ENCODE peak calls at places on chromosomes 13 and 19, in six cellular contexts. W is neuronal stem cell, C is IMR-90, K is H9, N is mesendoderm, I is trophoblast cell. X is an unnamed sample.

GRCh38 chr13:112814905-112815585 is 125.2 kb downstream of the ATP11A start:
- DNase-seq in W (no peak), C (peak), K (no peak), N (no peak), I (no peak), X (no peak)

GRCh38 chr13:51519839-51520238 is 64.4 kb upstream of the WDFY2 start:
- DNase-seq in W (no peak), C (peak), K (no peak), N (no peak), I (peak), X (no peak)

GRCh38 chr19:58361900-58362271 is 665 bp downstream of the ZNF497 start:
- DNase-seq in W (peak), C (peak), K (no peak), N (peak), I (peak), X (no peak)

GRCh38 chr19:751501-752341 is 809 bp downstream of the MISP start:
- DNase-seq in W (no peak), C (peak), K (peak), N (peak), I (peak), X (no peak)

GRCh38 chr19:28501979-28502378 is 711.0 kb downstream of the UQCRFS1 start:
- DNase-seq in W (no peak), C (no peak), K (no peak), N (no peak), I (no peak), X (no peak)

GRCh38 chr13:76992548-76993001 is 694 bp downstream of the CLN5 start:
- DNase-seq in W (peak), C (peak), K (no peak), N (peak), I (peak), X (no peak)

GRCh38 chr13:31151837-31152236 is 9.9 kb downstream of the HSPH1 start:
- DNase-seq in W (no peak), C (no peak), K (no peak), N (no peak), I (no peak), X (no peak)

GRCh38 chr13:19634129-19634740 is 776 bp downstream of the MPHOSPH8 start:
- DNase-seq in W (no peak), C (peak), K (no peak), N (peak), I (peak), X (no peak)

GRCh38 chr19:50273821-50274220 is 55.4 kb downstream of the KCNC3 start:
- DNase-seq in W (no peak), C (no peak), K (no peak), N (no peak), I (no peak), X (no peak)

GRCh38 chr13:33353210-33353609 is 67.7 kb upstream of the STARD13 start:
- DNase-seq in W (no peak), C (no peak), K (no peak), N (no peak), I (no peak), X (no peak)

GRCh38 chr19:23527797-23528196 is 132.5 kb upstream of the ZNF91 start:
- DNase-seq in W (no peak), C (no peak), K (no peak), N (no peak), I (no peak), X (no peak)

GRCh38 chr13:97528518-97528917 is 94.5 kb downstream of the RAP2A start:
- DNase-seq in W (no peak), C (no peak), K (no peak), N (no peak), I (no peak), X (no peak)

GRCh38 chr13:22648325-22648758 is 532.4 kb upstream of the SGCG start:
- DNase-seq in W (no peak), C (no peak), K (peak), N (peak), I (no peak), X (peak)

GRCh38 chr19:6868341-6868740 is 19.0 kb upstream of the ADGRE1 start:
- DNase-seq in W (no peak), C (no peak), K (no peak), N (no peak), I (no peak), X (no peak)

GRCh38 chr19:13007292-13008045 is 12.2 kb downstream of the NFIX start:
- DNase-seq in W (no peak), C (no peak), K (no peak), N (no peak), I (no peak), X (no peak)

GRCh38 chr19:42277821-42278809 is 9.1 kb downstream of the CIC start:
- DNase-seq in W (no peak), C (no peak), K (peak), N (no peak), I (no peak), X (no peak)

GRCh38 chr19:40467007-40467565 is 285 bp downstream of the SPTBN4 start:
- DNase-seq in W (no peak), C (no peak), K (peak), N (no peak), I (no peak), X (peak)

GRCh38 chr19:2057484-2058469 is 6.7 kb upstream of the MKNK2 start:
- DNase-seq in W (no peak), C (no peak), K (no peak), N (no peak), I (no peak), X (no peak)

GRCh38 chr19:6292006-6292405 is 12.2 kb upstream of the MLLT1 start:
- DNase-seq in W (no peak), C (no peak), K (no peak), N (no peak), I (no peak), X (no peak)

GRCh38 chr13:48828962-48829405 is 146.7 kb upstream of the FNDC3A start:
- DNase-seq in W (no peak), C (peak), K (peak), N (peak), I (peak), X (no peak)

GRCh38 chr13:51684076-51684475 is 99.8 kb downstream of the WDFY2 start:
- DNase-seq in W (no peak), C (peak), K (no peak), N (no peak), I (no peak), X (no peak)

GRCh38 chr19:52115526-52116053 is 20.0 kb upstream of the ZNF841 start:
- DNase-seq in W (no peak), C (no peak), K (no peak), N (peak), I (no peak), X (no peak)

GRCh38 chr13:44667950-44668349 is 91.8 kb upstream of the TSC22D1 start:
- DNase-seq in W (peak), C (peak), K (no peak), N (no peak), I (no peak), X (no peak)

GRCh38 chr13:111472083-111472482 is 151.6 kb downstream of the TEX29 start:
- DNase-seq in W (no peak), C (no peak), K (no peak), N (no peak), I (no peak), X (no peak)

GRCh38 chr19:42284066-42284501 is 15.0 kb downstream of the CIC start:
- DNase-seq in W (peak), C (peak), K (no peak), N (peak), I (peak), X (no peak)

GRCh38 chr19:9848761-9849160 is 13.6 kb downstream of the PIN1 start:
- DNase-seq in W (no peak), C (no peak), K (no peak), N (no peak), I (no peak), X (no peak)

GRCh38 chr13:110323172-110323851 is 16.2 kb downstream of the COL4A2 start:
- DNase-seq in W (no peak), C (peak), K (peak), N (peak), I (peak), X (no peak)

GRCh38 chr13:64723735-64724134 is 2506.4 kb downstream of the PCDH9 start:
- DNase-seq in W (no peak), C (peak), K (no peak), N (peak), I (peak), X (no peak)
- H2AK5ac ChIP-seq in W (no peak), C (no peak), K (no peak), N (no peak), I (no peak), X (no peak)

GRCh38 chr19:54191671-54192453 is 754 bp downstream of the TSEN34 start:
- DNase-seq in W (no peak), C (peak), K (no peak), N (no peak), I (no peak), X (no peak)
- H2AK5ac ChIP-seq in W (peak), C (peak), K (no peak), N (no peak), I (no peak), X (peak)

DNA sequence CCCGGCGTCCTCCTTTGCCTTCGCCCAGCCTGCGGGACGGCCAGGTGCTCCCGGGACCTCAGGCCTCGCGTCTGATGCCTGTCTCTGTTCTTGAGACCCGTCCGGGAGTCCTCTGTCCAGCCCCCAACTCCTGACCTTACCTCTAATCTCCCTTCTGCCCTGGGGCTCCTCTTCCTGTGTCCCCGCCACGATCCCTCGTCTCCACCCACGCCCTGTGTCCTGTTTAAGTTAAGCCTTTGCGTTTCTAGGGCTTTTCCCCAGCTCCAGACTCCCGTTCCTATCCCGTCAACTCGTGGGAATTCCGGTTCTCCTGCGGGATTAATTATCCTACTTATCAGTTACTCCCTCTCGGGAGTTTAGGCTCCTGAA is 686 bp downstream of the LENG8 start:
- DNase-seq in W (no peak), C (peak), K (no peak), N (no peak), I (peak), X (no peak)
- H2AK5ac ChIP-seq in W (peak), C (peak), K (no peak), N (no peak), I (peak), X (no peak)

GRCh38 chr19:38719761-38720558 is 24.3 kb downstream of the CAPN12 start:
- DNase-seq in W (no peak), C (no peak), K (no peak), N (no peak), I (no peak), X (no peak)
- H2AK5ac ChIP-seq in W (peak), C (peak), K (no peak), N (no peak), I (no peak), X (no peak)